ENCODE peak calls at places on chromosomes 6 and 20, in four cellular contexts. One of them, this sample, is unnamed.

GRCh38 chr6:42659806-42660205 is 62.6 kb downstream of the PRPH2 start:
- DNase-seq in pancreas: no peak
- DNase-seq in choroid plexus epithelial cell: no peak
- DNase-seq in RWPE1: no peak
- DNase-seq in this sample: no peak

GRCh38 chr6:46011241-46012085 is 4.2 kb downstream of the CLIC5 start:
- DNase-seq in pancreas: no peak
- DNase-seq in choroid plexus epithelial cell: peak
- DNase-seq in RWPE1: no peak
- DNase-seq in this sample: no peak

GRCh38 chr6:136114661-136115060 is 135.4 kb downstream of the MTFR2 start:
- DNase-seq in pancreas: no peak
- DNase-seq in choroid plexus epithelial cell: no peak
- DNase-seq in RWPE1: no peak
- DNase-seq in this sample: no peak

GRCh38 chr20:44618318-44618731 is 33.2 kb downstream of the ADA start:
- DNase-seq in pancreas: no peak
- DNase-seq in choroid plexus epithelial cell: no peak
- DNase-seq in RWPE1: no peak
- DNase-seq in this sample: no peak

GRCh38 chr6:5446362-5447075 is 185.2 kb downstream of the FARS2 start:
- DNase-seq in pancreas: no peak
- DNase-seq in choroid plexus epithelial cell: no peak
- DNase-seq in RWPE1: no peak
- DNase-seq in this sample: no peak

GRCh38 chr20:1906361-1907051 is 11.3 kb downstream of the SIRPA start:
- DNase-seq in pancreas: no peak
- DNase-seq in choroid plexus epithelial cell: no peak
- DNase-seq in RWPE1: no peak
- DNase-seq in this sample: no peak

GRCh38 chr6:34229877-34230276 is 6.8 kb upstream of the HMGA1 start:
- DNase-seq in pancreas: no peak
- DNase-seq in choroid plexus epithelial cell: no peak
- DNase-seq in RWPE1: no peak
- DNase-seq in this sample: no peak

GRCh38 chr6:113318553-113318952 is 538.6 kb upstream of the MARCKS start:
- DNase-seq in pancreas: no peak
- DNase-seq in choroid plexus epithelial cell: peak
- DNase-seq in RWPE1: no peak
- DNase-seq in this sample: no peak

GRCh38 chr6:24126586-24127192 is 674 bp downstream of the NRSN1 start:
- DNase-seq in pancreas: peak
- DNase-seq in choroid plexus epithelial cell: peak
- DNase-seq in RWPE1: peak
- DNase-seq in this sample: peak

GRCh38 chr6:125287718-125288117 is 14.0 kb downstream of the HDDC2 start:
- DNase-seq in pancreas: no peak
- DNase-seq in choroid plexus epithelial cell: no peak
- DNase-seq in RWPE1: no peak
- DNase-seq in this sample: no peak

GRCh38 chr6:119463081-119463626 is 113.6 kb upstream of the MAN1A1 start:
- DNase-seq in pancreas: no peak
- DNase-seq in choroid plexus epithelial cell: no peak
- DNase-seq in RWPE1: no peak
- DNase-seq in this sample: no peak

GRCh38 chr20:37246736-37247135 is 14.9 kb downstream of the GHRH start:
- DNase-seq in pancreas: no peak
- DNase-seq in choroid plexus epithelial cell: no peak
- DNase-seq in RWPE1: no peak
- DNase-seq in this sample: no peak

GRCh38 chr6:52643158-52643557 is 27.8 kb upstream of the TMEM14A start:
- DNase-seq in pancreas: no peak
- DNase-seq in choroid plexus epithelial cell: no peak
- DNase-seq in RWPE1: no peak
- DNase-seq in this sample: no peak

GRCh38 chr6:144559865-144560603 is 274.9 kb downstream of the UTRN start:
- DNase-seq in pancreas: no peak
- DNase-seq in choroid plexus epithelial cell: peak
- DNase-seq in RWPE1: no peak
- DNase-seq in this sample: no peak

GRCh38 chr20:56458227-56458821 is 10.1 kb upstream of the RTF2 start:
- DNase-seq in pancreas: no peak
- DNase-seq in choroid plexus epithelial cell: no peak
- DNase-seq in RWPE1: no peak
- DNase-seq in this sample: no peak

GRCh38 chr20:50012282-50013263 is 29.8 kb downstream of the SNAI1 start:
- DNase-seq in pancreas: no peak
- DNase-seq in choroid plexus epithelial cell: no peak
- DNase-seq in RWPE1: no peak
- DNase-seq in this sample: no peak
- TF ChIP-seq CTCF in pancreas: no peak
- TF ChIP-seq CTCF in choroid plexus epithelial cell: no peak
- TF ChIP-seq CTCF in RWPE1: no peak
- TF ChIP-seq CTCF in this sample: no peak

GRCh38 chr6:26568601-26569432 is 27.9 kb upstream of the ABT1 start:
- DNase-seq in pancreas: peak
- DNase-seq in choroid plexus epithelial cell: peak
- DNase-seq in RWPE1: peak
- DNase-seq in this sample: peak
- TF ChIP-seq CTCF in pancreas: no peak
- TF ChIP-seq CTCF in choroid plexus epithelial cell: peak
- TF ChIP-seq CTCF in RWPE1: peak
- TF ChIP-seq CTCF in this sample: peak

DNA sequence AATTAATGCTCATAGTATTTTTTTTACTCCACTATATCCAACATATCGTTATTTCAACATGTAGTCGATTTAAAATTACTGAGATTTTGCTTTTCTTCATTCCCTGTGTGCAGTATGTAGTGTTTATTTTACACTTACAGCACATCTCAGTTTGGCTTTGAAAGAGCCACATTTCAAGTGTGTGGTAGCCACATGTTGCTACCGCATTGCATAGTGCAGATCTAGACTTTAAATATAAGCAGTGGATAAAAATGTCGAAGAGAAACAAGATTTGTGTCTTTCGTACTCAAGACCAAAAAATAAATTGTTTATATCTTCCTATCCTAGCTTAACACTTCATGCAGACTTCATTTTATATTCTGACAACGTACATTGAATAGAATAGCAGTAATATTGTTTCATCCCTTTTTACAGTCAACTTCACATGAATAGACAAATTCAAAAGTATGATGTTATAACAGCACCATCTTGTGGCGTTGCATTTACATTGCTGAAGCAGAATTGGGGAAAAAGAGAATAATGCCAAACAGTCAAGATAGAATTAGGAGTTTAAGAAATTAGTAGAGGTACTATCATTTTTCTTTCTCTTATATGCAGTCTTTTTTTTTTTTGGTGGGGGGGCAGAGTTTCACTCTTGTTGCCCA is 29.9 kb downstream of the FBXO5 start:
- DNase-seq in pancreas: no peak
- DNase-seq in choroid plexus epithelial cell: peak
- DNase-seq in RWPE1: peak
- DNase-seq in this sample: no peak
- TF ChIP-seq CTCF in pancreas: peak
- TF ChIP-seq CTCF in choroid plexus epithelial cell: peak
- TF ChIP-seq CTCF in RWPE1: peak
- TF ChIP-seq CTCF in this sample: peak

DNA sequence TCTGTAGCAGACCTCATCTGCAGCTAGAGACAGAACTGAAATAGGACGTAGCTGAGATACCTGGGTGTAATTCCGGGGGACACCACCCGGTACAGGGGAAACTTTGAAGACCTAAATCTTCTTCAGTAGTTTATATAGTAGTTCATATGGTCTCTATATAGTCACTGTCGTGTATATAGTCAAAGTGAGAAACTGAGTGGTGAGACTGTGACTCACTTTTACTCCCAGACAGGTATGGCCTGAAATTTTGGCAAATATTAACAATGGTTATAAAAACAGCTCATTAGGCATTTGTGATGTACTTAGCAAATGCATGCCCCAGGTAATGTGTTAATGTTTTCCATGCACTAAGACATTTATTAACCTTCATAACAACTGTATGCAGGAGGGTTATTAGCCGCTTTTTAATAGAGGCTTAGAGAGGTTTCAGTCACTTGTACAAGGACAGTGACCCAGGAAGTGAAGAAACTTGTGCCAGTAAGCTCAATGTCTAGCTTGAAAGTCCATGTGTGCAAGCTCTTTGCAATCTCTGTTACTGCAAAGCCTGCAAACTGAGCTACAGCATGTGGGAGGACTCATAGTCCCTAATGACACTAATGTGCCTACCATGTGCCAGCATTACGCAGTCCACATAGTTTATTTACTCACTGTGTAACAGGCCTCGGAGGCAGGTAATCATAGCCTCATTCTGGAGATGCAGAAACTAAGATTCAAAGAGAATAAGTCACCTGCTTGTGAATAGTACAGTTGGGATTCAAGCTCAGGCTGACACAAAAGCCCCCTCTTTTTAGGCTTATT is 165.4 kb upstream of the CHD6 start:
- DNase-seq in pancreas: no peak
- DNase-seq in choroid plexus epithelial cell: no peak
- DNase-seq in RWPE1: no peak
- DNase-seq in this sample: no peak
- TF ChIP-seq CTCF in pancreas: no peak
- TF ChIP-seq CTCF in choroid plexus epithelial cell: no peak
- TF ChIP-seq CTCF in RWPE1: no peak
- TF ChIP-seq CTCF in this sample: no peak

GRCh38 chr20:23683807-23684206 is 5.0 kb downstream of the CST4 start:
- DNase-seq in pancreas: no peak
- DNase-seq in choroid plexus epithelial cell: no peak
- DNase-seq in RWPE1: no peak
- DNase-seq in this sample: no peak

GRCh38 chr20:23680151-23680550 is 8.7 kb downstream of the CST4 start:
- DNase-seq in pancreas: no peak
- DNase-seq in choroid plexus epithelial cell: no peak
- DNase-seq in RWPE1: no peak
- DNase-seq in this sample: no peak

GRCh38 chr20:23684261-23684660 is 4.6 kb downstream of the CST4 start:
- DNase-seq in pancreas: no peak
- DNase-seq in choroid plexus epithelial cell: no peak
- DNase-seq in RWPE1: no peak
- DNase-seq in this sample: no peak

GRCh38 chr20:23686046-23686750 is 2.6 kb downstream of the CST4 start:
- DNase-seq in pancreas: no peak
- DNase-seq in choroid plexus epithelial cell: no peak
- DNase-seq in RWPE1: no peak
- DNase-seq in this sample: no peak

GRCh38 chr20:23683281-23683680 is 5.6 kb downstream of the CST4 start:
- DNase-seq in pancreas: no peak
- DNase-seq in choroid plexus epithelial cell: no peak
- DNase-seq in RWPE1: no peak
- DNase-seq in this sample: no peak
- TF ChIP-seq CTCF in pancreas: no peak
- TF ChIP-seq CTCF in choroid plexus epithelial cell: no peak
- TF ChIP-seq CTCF in RWPE1: no peak
- TF ChIP-seq CTCF in this sample: no peak

GRCh38 chr6:33215761-33216649 is 7.7 kb downstream of the RING1 start:
- DNase-seq in pancreas: no peak
- DNase-seq in choroid plexus epithelial cell: no peak
- DNase-seq in RWPE1: no peak
- DNase-seq in this sample: no peak

GRCh38 chr6:33213989-33214335 is 5.7 kb downstream of the RING1 start:
- DNase-seq in pancreas: no peak
- DNase-seq in choroid plexus epithelial cell: no peak
- DNase-seq in RWPE1: no peak
- DNase-seq in this sample: no peak

GRCh38 chr6:33213166-33213988 is 5.1 kb downstream of the RING1 start:
- DNase-seq in pancreas: peak
- DNase-seq in choroid plexus epithelial cell: no peak
- DNase-seq in RWPE1: no peak
- DNase-seq in this sample: no peak

GRCh38 chr6:33217246-33217645 is 8.9 kb downstream of the RING1 start:
- DNase-seq in pancreas: no peak
- DNase-seq in choroid plexus epithelial cell: no peak
- DNase-seq in RWPE1: no peak
- DNase-seq in this sample: no peak

DNA sequence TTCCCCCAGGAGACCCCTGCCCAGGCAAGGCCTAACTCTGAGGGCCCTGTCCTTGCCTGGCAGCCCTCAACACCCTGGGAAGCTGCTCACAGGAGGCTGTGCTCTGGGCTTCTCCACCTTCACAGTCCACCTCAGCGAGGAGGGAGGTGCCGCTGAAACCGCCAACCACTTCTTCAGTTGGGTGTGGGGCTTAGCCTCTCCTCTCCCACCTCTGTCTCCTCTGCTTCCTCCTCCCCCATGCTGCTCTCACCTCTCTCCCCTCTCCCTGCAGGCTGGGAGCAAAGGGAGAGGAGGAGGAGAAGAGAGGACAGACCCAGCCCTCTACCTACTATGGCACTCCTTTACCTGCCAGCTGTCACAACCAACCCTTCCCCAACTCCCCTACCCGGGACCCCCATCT is 7.0 kb downstream of the RING1 start:
- DNase-seq in pancreas: no peak
- DNase-seq in choroid plexus epithelial cell: no peak
- DNase-seq in RWPE1: no peak
- DNase-seq in this sample: no peak
- TF ChIP-seq CTCF in pancreas: no peak
- TF ChIP-seq CTCF in choroid plexus epithelial cell: no peak
- TF ChIP-seq CTCF in RWPE1: no peak
- TF ChIP-seq CTCF in this sample: no peak

This sample was measured in AG09319.